ENCODE peak calls at places on chromosomes 5 and 9, in five cellular contexts. L is endothelial cell; O is activated CD8-positive, alpha-beta T cell treated with anti-CD3 and anti-CD28 coated beads for 36 hours; X is cardiac fibroblast; S is fibroblast of pulmonary artery. Q is an unnamed sample.

GRCh38 chr5:79508354-79508753 is 5.6 kb downstream of the HOMER1 start:
- DNase-seq in L (no peak), O (no peak), X (no peak), S (no peak), Q (no peak)

GRCh38 chr9:90044710-90045151 is 439.9 kb downstream of the GADD45G start:
- DNase-seq in L (no peak), O (peak), X (peak), S (no peak), Q (no peak)

GRCh38 chr5:133303298-133303697 is 251.5 kb downstream of the HSPA4 start:
- DNase-seq in L (no peak), O (no peak), X (no peak), S (no peak), Q (no peak)

GRCh38 chr9:33116855-33117254 is 40.4 kb upstream of the SMU1 start:
- DNase-seq in L (no peak), O (no peak), X (no peak), S (no peak), Q (no peak)

GRCh38 chr9:114311571-114312512 is 11.1 kb upstream of the ORM1 start:
- DNase-seq in L (no peak), O (no peak), X (no peak), S (no peak), Q (no peak)

GRCh38 chr5:1772634-1773033 is 27.0 kb downstream of the MRPL36 start:
- DNase-seq in L (no peak), O (no peak), X (peak), S (peak), Q (no peak)

GRCh38 chr5:139687656-139688055 is 39.5 kb downstream of the CXXC5 start:
- DNase-seq in L (no peak), O (no peak), X (no peak), S (no peak), Q (no peak)

GRCh38 chr9:123174887-123175518 is 93.4 kb downstream of the STRBP start:
- DNase-seq in L (no peak), O (no peak), X (no peak), S (no peak), Q (peak)

GRCh38 chr9:98597372-98597771 is 111.4 kb downstream of the GABBR2 start:
- DNase-seq in L (no peak), O (no peak), X (no peak), S (peak), Q (no peak)

GRCh38 chr5:1421521-1422341 is 23.5 kb downstream of the SLC6A3 start:
- DNase-seq in L (no peak), O (no peak), X (no peak), S (no peak), Q (no peak)

GRCh38 chr5:171957591-171958251 is 48.7 kb downstream of the FBXW11 start:
- DNase-seq in L (no peak), O (peak), X (no peak), S (no peak), Q (no peak)

GRCh38 chr5:100827481-100827889 is 75.6 kb downstream of the ST8SIA4 start:
- DNase-seq in L (no peak), O (no peak), X (peak), S (peak), Q (no peak)

DNA sequence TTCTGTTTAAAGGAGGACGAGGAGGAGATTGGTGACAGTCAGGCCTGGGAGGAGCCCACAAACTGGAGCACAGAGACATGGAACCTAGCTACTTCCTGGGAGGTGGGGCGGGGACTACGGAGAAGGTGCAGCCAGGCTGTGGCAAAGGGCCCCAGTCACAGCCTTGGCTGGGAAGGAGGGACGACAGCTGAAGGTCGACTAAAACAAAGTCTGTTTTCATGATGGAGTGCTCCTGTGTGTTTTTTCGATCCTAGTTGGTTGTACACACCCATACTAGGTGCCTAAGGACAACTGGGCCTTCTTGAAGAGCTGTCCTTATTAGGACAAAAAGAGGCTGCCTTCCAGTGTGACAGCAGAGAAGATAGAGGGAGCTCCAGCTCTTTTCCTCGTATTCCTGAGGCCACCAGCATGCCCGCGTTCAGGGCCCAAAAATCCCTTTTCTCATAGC is 2.9 kb downstream of the CCDC107 start:
- DNase-seq in L (no peak), O (no peak), X (peak), S (peak), Q (no peak)
- TF ChIP-seq CTCF in L (no peak), O (no peak), X (peak), S (peak), Q (no peak)

GRCh38 chr5:124725040-124725434 is 21.4 kb downstream of the ZNF608 start:
- DNase-seq in L (no peak), O (no peak), X (no peak), S (no peak), Q (no peak)
- TF ChIP-seq CTCF in L (no peak), O (no peak), X (no peak), S (no peak), Q (no peak)

GRCh38 chr5:112737472-112738179 is at the start of gene APC:
- DNase-seq in L (peak), O (peak), X (peak), S (peak), Q (peak)
- TF ChIP-seq CTCF in L (no peak), O (peak), X (no peak), S (no peak), Q (no peak)

GRCh38 chr5:127878174-127878750 is 175.1 kb downstream of the CCDC192 start:
- DNase-seq in L (peak), O (peak), X (peak), S (peak), Q (peak)
- TF ChIP-seq CTCF in L (peak), O (no peak), X (peak), S (peak), Q (no peak)

GRCh38 chr5:72477644-72478043 is 29.6 kb downstream of the ZNF366 start:
- DNase-seq in L (no peak), O (no peak), X (no peak), S (no peak), Q (no peak)

GRCh38 chr5:72476721-72477120 is 30.5 kb downstream of the ZNF366 start:
- DNase-seq in L (no peak), O (no peak), X (no peak), S (no peak), Q (no peak)

GRCh38 chr5:72478684-72479083 is 28.5 kb downstream of the ZNF366 start:
- DNase-seq in L (no peak), O (no peak), X (peak), S (no peak), Q (no peak)

GRCh38 chr5:72477176-72477575 is 30.0 kb downstream of the ZNF366 start:
- DNase-seq in L (no peak), O (no peak), X (no peak), S (no peak), Q (no peak)

DNA sequence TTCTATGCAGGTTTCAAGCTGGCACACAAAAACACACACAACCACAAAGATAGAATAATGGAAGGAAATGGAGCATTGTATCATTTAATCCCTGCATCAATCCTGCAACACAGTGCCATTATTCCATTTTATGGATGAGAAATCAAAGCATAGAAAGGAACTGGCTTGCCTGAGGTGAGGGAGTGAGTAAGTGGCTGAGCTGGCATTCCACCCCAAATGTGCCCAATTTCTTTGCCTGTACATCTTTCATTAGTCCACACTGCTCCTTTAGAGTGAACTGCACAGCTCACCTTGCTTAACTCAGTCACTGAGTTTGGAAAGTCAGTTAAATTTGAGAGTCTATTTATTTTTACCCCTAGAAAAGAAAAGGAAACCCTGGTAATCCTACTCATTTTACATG is 28.9 kb downstream of the ZNF366 start:
- DNase-seq in L (no peak), O (no peak), X (no peak), S (no peak), Q (no peak)
- TF ChIP-seq CTCF in L (no peak), O (no peak), X (no peak), S (no peak), Q (no peak)

Q was measured in GM20000.